ENCODE peak calls at places on chromosome 18, in nine cellular contexts. H is ascending aorta; N is NCI-H1105; E is iPS-NIHi11; J is central memory CD8-positive, alpha-beta T cell; Q is hippocampal formation; C is T follicular helper cell; M is H7; B is IMR-90. W is an unnamed sample.

GRCh38 chr18:75106746-75107145 is 102.2 kb downstream of the PTGR3 start:
- DNase-seq in C (no peak), H (no peak), B (no peak), Q (no peak), J (no peak), E (no peak), M (no peak), N (no peak), W (no peak)

GRCh38 chr18:10727477-10727876 is 201.7 kb downstream of the NAPG start:
- DNase-seq in C (no peak), E (no peak), H (no peak), J (no peak), B (peak), N (no peak), M (no peak), Q (no peak), W (no peak)

GRCh38 chr18:22223263-22223960 is 54.0 kb downstream of the GATA6 start:
- DNase-seq in C (no peak), H (peak), Q (no peak), J (no peak), B (peak), N (peak), E (peak), M (peak), W (peak)

GRCh38 chr18:36460324-36460850 is 162.9 kb downstream of the FHOD3 start:
- DNase-seq in C (no peak), J (no peak), B (peak), H (peak), N (no peak), M (no peak), E (no peak), Q (no peak), W (no peak)

GRCh38 chr18:58005885-58006523 is 38.0 kb upstream of the NEDD4L start:
- DNase-seq in N (no peak), E (no peak), J (no peak), Q (no peak), B (peak), M (no peak), C (no peak), H (no peak), W (no peak)

GRCh38 chr18:50203801-50204604 is 9.1 kb upstream of the MYO5B start:
- DNase-seq in M (peak), E (peak), N (peak), C (no peak), H (no peak), J (no peak), Q (peak), B (peak), W (no peak)

GRCh38 chr18:565562-566061 is 14.6 kb upstream of the CETN1 start:
- DNase-seq in E (no peak), H (no peak), C (no peak), Q (no peak), M (no peak), N (no peak), J (no peak), B (no peak), W (no peak)

GRCh38 chr18:31723639-31723997 is 37.1 kb downstream of the SLC25A52 start:
- DNase-seq in J (no peak), Q (no peak), N (no peak), C (no peak), H (no peak), B (no peak), M (no peak), E (no peak), W (no peak)

GRCh38 chr18:457533-457932 is 43.0 kb downstream of the COLEC12 start:
- DNase-seq in C (no peak), B (peak), Q (no peak), E (no peak), M (no peak), J (no peak), H (no peak), N (no peak), W (no peak)

GRCh38 chr18:45935591-45936335 is 31.4 kb downstream of the EPG5 start:
- DNase-seq in H (no peak), N (no peak), C (no peak), B (peak), J (no peak), M (no peak), E (no peak), Q (no peak), W (no peak)

GRCh38 chr18:9422816-9423519 is 52.3 kb upstream of the RALBP1 start:
- DNase-seq in C (no peak), E (no peak), M (no peak), Q (no peak), N (no peak), J (no peak), H (no peak), B (no peak), W (no peak)

GRCh38 chr18:57910817-57911216 is 107.7 kb upstream of the ATP8B1 start:
- DNase-seq in M (peak), E (peak), N (no peak), C (no peak), J (no peak), Q (no peak), B (no peak), H (no peak), W (no peak)

GRCh38 chr18:7090771-7091170 is 26.8 kb downstream of the LAMA1 start:
- DNase-seq in C (no peak), M (no peak), H (no peak), Q (no peak), E (no peak), N (no peak), B (peak), J (no peak), W (no peak)

GRCh38 chr18:38933910-38934510 is 1368.4 kb upstream of the CELF4 start:
- DNase-seq in N (no peak), H (no peak), E (no peak), C (no peak), M (no peak), J (no peak), B (no peak), Q (no peak), W (no peak)

GRCh38 chr18:14999085-14999975 is 251.4 kb downstream of the ANKRD30B start:
- DNase-seq in C (no peak), N (no peak), E (peak), H (no peak), B (no peak), Q (no peak), J (no peak), M (no peak), W (no peak)

GRCh38 chr18:52499646-52500045 is 159.6 kb downstream of the DCC start:
- DNase-seq in Q (no peak), H (no peak), C (no peak), M (no peak), B (no peak), J (no peak), E (no peak), N (no peak), W (no peak)

GRCh38 chr18:12262748-12263147 is 8.6 kb downstream of the CIDEA start:
- DNase-seq in E (no peak), B (no peak), Q (no peak), M (no peak), H (no peak), C (no peak), J (no peak), N (no peak), W (no peak)

GRCh38 chr18:74427442-74428112 is 29.5 kb downstream of the DIPK1C start:
- DNase-seq in E (no peak), B (no peak), M (no peak), J (no peak), H (no peak), Q (no peak), N (no peak), C (no peak), W (no peak)

GRCh38 chr18:5296706-5297320 is 1.3 kb upstream of the ZBTB14 start:
- DNase-seq in Q (peak), B (peak), E (peak), M (peak), C (peak), J (peak), N (peak), H (peak), W (peak)

GRCh38 chr18:47968006-47968676 is 37.7 kb upstream of the SMAD2 start:
- DNase-seq in H (no peak), C (no peak), J (no peak), M (no peak), N (no peak), E (peak), Q (no peak), B (no peak), W (no peak)

W was measured in left ventricle myocardium inferior.